ENCODE peak calls at places on chromosomes 16 and 17, in ten cellular contexts. Y is activated T-cell treated with anti-CD3 and anti-CD28 coated beads, Interleukin-2, amount 50 U/mL, for 72 hours; W is endothelial cell; G is stimulated activated CD8-positive, alpha-beta memory T cell treated with anti-CD3 and anti-CD28 coated beads, Interleukin-4, amount 100 ng/mL, for 48 hours; T is iris pigment epithelial cell; O is G401; Q is NCI-H82; U is NCI-H524; X is H54; R is CD4-positive, alpha-beta memory T cell. A is an unnamed sample.
A peak's percentile ranks its signal among the peaks of the same experiment; 100 is the strongest.

GRCh38 chr16:69727916-69728270 is 1.5 kb upstream of the NQO1 start:
- DNase-seq in Y (no peak), W (no peak), G (no peak), T (no peak), O (peak; percentile 19), Q (no peak), U (no peak), X (no peak), R (no peak), A (no peak)

GRCh38 chr16:4249546-4249945 is 7.7 kb upstream of the SRL start:
- DNase-seq in Y (no peak), W (no peak), G (no peak), T (no peak), O (no peak), Q (no peak), U (no peak), X (no peak), R (no peak), A (no peak)

GRCh38 chr17:41678411-41678906 is 10.2 kb upstream of the EIF1 start:
- DNase-seq in Y (no peak), W (no peak), G (peak; percentile 48), T (peak; percentile 17), O (peak; percentile 18), Q (no peak), U (no peak), X (peak; percentile 31), R (no peak), A (no peak)

GRCh38 chr16:19284207-19284606 is 1.3 kb upstream of the CLEC19A start:
- DNase-seq in Y (peak; percentile 13), W (no peak), G (no peak), T (peak; percentile 8), O (peak; percentile 78), Q (no peak), U (no peak), X (peak; percentile 65), R (no peak), A (no peak)

GRCh38 chr16:82051656-82052055 is 16.6 kb downstream of the HSD17B2 start:
- DNase-seq in Y (no peak), W (no peak), G (no peak), T (no peak), O (no peak), Q (no peak), U (no peak), X (no peak), R (no peak), A (no peak)

GRCh38 chr17:40312893-40313659 is 4.1 kb downstream of the RARA start:
- DNase-seq in Y (no peak), W (no peak), G (no peak), T (no peak), O (no peak), Q (no peak), U (no peak), X (no peak), R (no peak), A (no peak)

GRCh38 chr16:55685973-55686372 is 30.2 kb downstream of the SLC6A2 start:
- DNase-seq in Y (no peak), W (no peak), G (no peak), T (no peak), O (no peak), Q (no peak), U (no peak), X (no peak), R (no peak), A (no peak)

GRCh38 chr16:21608647-21609328 is 9.4 kb downstream of the METTL9 start:
- DNase-seq in Y (peak; percentile 29), W (no peak), G (no peak), T (peak; percentile 62), O (no peak), Q (no peak), U (no peak), X (no peak), R (peak; percentile 38), A (no peak)

GRCh38 chr17:77720946-77721822 is 237.3 kb upstream of the TNRC6C start:
- DNase-seq in Y (no peak), W (no peak), G (peak; percentile 10), T (no peak), O (no peak), Q (no peak), U (no peak), X (no peak), R (no peak), A (no peak)

GRCh38 chr17:57453841-57454240 is 197.5 kb downstream of the MSI2 start:
- DNase-seq in Y (no peak), W (no peak), G (no peak), T (no peak), O (no peak), Q (no peak), U (no peak), X (no peak), R (no peak), A (no peak)

GRCh38 chr16:49620158-49620867 is 235.6 kb downstream of the ZNF423 start:
- DNase-seq in Y (no peak), W (no peak), G (no peak), T (peak; percentile 61), O (peak; percentile 5), Q (no peak), U (no peak), X (peak; percentile 57), R (no peak), A (no peak)

GRCh38 chr17:61635913-61636432 is 45.0 kb upstream of the NACA2 start:
- DNase-seq in Y (peak; percentile 51), W (peak; percentile 54), G (peak; percentile 71), T (peak; percentile 61), O (peak; percentile 6), Q (peak; percentile 80), U (peak; percentile 44), X (no peak), R (peak; percentile 50), A (peak; percentile 72)

GRCh38 chr17:74368341-74369152 is 1.2 kb downstream of the GPR142 start:
- DNase-seq in Y (peak; percentile 61), W (peak; percentile 67), G (peak; percentile 86), T (peak; percentile 40), O (peak; percentile 73), Q (peak; percentile 87), U (peak; percentile 81), X (peak; percentile 92), R (peak; percentile 60), A (peak; percentile 87)

GRCh38 chr17:79668344-79669250 is 57.7 kb upstream of the RBFOX3 start:
- DNase-seq in Y (no peak), W (no peak), G (no peak), T (no peak), O (no peak), Q (peak; percentile 60), U (peak; percentile 83), X (no peak), R (no peak), A (peak; percentile 7)

GRCh38 chr17:38459556-38459955 is 31.3 kb downstream of the ARHGAP23 start:
- DNase-seq in Y (no peak), W (no peak), G (no peak), T (no peak), O (peak; percentile 78), Q (peak; percentile 61), U (no peak), X (no peak), R (no peak), A (peak; percentile 65)

GRCh38 chr17:21157586-21158370 is 31.0 kb downstream of the DHRS7B start:
- DNase-seq in Y (no peak), W (no peak), G (no peak), T (no peak), O (no peak), Q (no peak), U (no peak), X (no peak), R (no peak), A (no peak)

GRCh38 chr17:63621229-63621683 is 961 bp upstream of the MAP3K3 start:
- DNase-seq in Y (no peak), W (no peak), G (no peak), T (no peak), O (no peak), Q (no peak), U (no peak), X (no peak), R (no peak), A (no peak)

GRCh38 chr16:89026121-89026612 is 49.2 kb upstream of the CBFA2T3 start:
- DNase-seq in Y (peak; percentile 83), W (no peak), G (peak; percentile 70), T (peak; percentile 9), O (no peak), Q (no peak), U (no peak), X (no peak), R (peak; percentile 51), A (no peak)

GRCh38 chr17:56577810-56578209 is 15.7 kb upstream of the NOG start:
- DNase-seq in Y (no peak), W (no peak), G (no peak), T (no peak), O (peak; percentile 3), Q (peak; percentile 26), U (no peak), X (no peak), R (no peak), A (no peak)

GRCh38 chr17:50931003-50931878 is 65.1 kb upstream of the TOB1 start:
- DNase-seq in Y (peak; percentile 49), W (peak; percentile 70), G (peak; percentile 58), T (peak; percentile 93), O (peak; percentile 94), Q (peak; percentile 99), U (peak; percentile 96), X (peak; percentile 75), R (peak; percentile 68), A (peak; percentile 97)

GRCh38 chr17:78828470-78829185 is 12.0 kb downstream of the USP36 start:
- DNase-seq in Y (no peak), W (no peak), G (no peak), T (peak; percentile 90), O (peak; percentile 7), Q (peak; percentile 51), U (peak; percentile 53), X (peak; percentile 74), R (no peak), A (peak; percentile 79)